ENCODE peak calls at places on chromosomes 7 and 10, in nine cellular contexts. X is left ventricle myocardium inferior, H is EL, G is tibial nerve, E is NCI-H774, I is H54, D is Panc1, R is NCI-H2081, M is amniotic epithelial cell. U is an unnamed sample.

GRCh38 chr10:50510517-50511473 is 113.0 kb downstream of the SGMS1 start:
- DNase-seq in X (no peak), H (no peak), G (no peak), E (peak), I (no peak), D (no peak), R (no peak), M (no peak), U (no peak)

GRCh38 chr10:72009430-72010081 is 45.4 kb downstream of the CHST3 start:
- DNase-seq in X (peak), H (peak), G (peak), E (no peak), I (no peak), D (no peak), R (peak), M (peak), U (peak)

GRCh38 chr7:16975712-16976111 is 93.9 kb upstream of the AGR3 start:
- DNase-seq in X (no peak), H (no peak), G (no peak), E (no peak), I (no peak), D (no peak), R (no peak), M (no peak), U (no peak)

GRCh38 chr10:97713828-97714400 is 384 bp downstream of the MARVELD1 start:
- DNase-seq in X (peak), H (peak), G (peak), E (no peak), I (peak), D (peak), R (peak), M (peak), U (peak)

GRCh38 chr10:132788180-132788830 is 2.4 kb upstream of the NKX6-2 start:
- DNase-seq in X (no peak), H (no peak), G (no peak), E (no peak), I (no peak), D (no peak), R (no peak), M (peak), U (no peak)

GRCh38 chr7:149736478-149737360 is 36.7 kb downstream of the ZNF467 start:
- DNase-seq in X (no peak), H (no peak), G (no peak), E (no peak), I (no peak), D (no peak), R (no peak), M (no peak), U (no peak)

GRCh38 chr10:5588603-5589002 is 63.8 kb downstream of the CALML3 start:
- DNase-seq in X (no peak), H (no peak), G (no peak), E (no peak), I (no peak), D (no peak), R (no peak), M (no peak), U (no peak)

GRCh38 chr10:114718386-114718785 is 60.3 kb upstream of the ABLIM1 start:
- DNase-seq in X (no peak), H (no peak), G (no peak), E (no peak), I (no peak), D (no peak), R (peak), M (no peak), U (peak)

GRCh38 chr7:137957887-137958286 is 44.0 kb downstream of the CREB3L2 start:
- DNase-seq in X (peak), H (no peak), G (no peak), E (no peak), I (no peak), D (no peak), R (no peak), M (no peak), U (no peak)

GRCh38 chr10:48945441-48946143 is 6.0 kb upstream of the LRRC18 start:
- DNase-seq in X (no peak), H (no peak), G (no peak), E (no peak), I (no peak), D (no peak), R (no peak), M (no peak), U (no peak)

GRCh38 chr7:31098606-31099360 is 46.7 kb downstream of the ADCYAP1R1 start:
- DNase-seq in X (no peak), H (no peak), G (no peak), E (no peak), I (no peak), D (no peak), R (no peak), M (no peak), U (no peak)

GRCh38 chr10:58291538-58292174 is 22.7 kb downstream of the CISD1 start:
- DNase-seq in X (no peak), H (peak), G (no peak), E (no peak), I (no peak), D (peak), R (peak), M (peak), U (peak)

GRCh38 chr10:69974551-69975155 is 78.0 kb upstream of the MACROH2A2 start:
- DNase-seq in X (no peak), H (peak), G (no peak), E (no peak), I (no peak), D (no peak), R (no peak), M (peak), U (peak)

GRCh38 chr10:43665054-43665453 is 16.4 kb upstream of the ZNF32 start:
- DNase-seq in X (no peak), H (no peak), G (no peak), E (no peak), I (no peak), D (no peak), R (no peak), M (no peak), U (no peak)

GRCh38 chr7:1888425-1888824 is 218.3 kb downstream of the ELFN1 start:
- DNase-seq in X (no peak), H (no peak), G (no peak), E (no peak), I (no peak), D (no peak), R (no peak), M (no peak), U (no peak)

GRCh38 chr7:4612939-4613841 is 68.9 kb upstream of the FOXK1 start:
- DNase-seq in X (no peak), H (peak), G (no peak), E (no peak), I (peak), D (no peak), R (no peak), M (peak), U (peak)

GRCh38 chr7:48307041-48307714 is 135.9 kb downstream of the ABCA13 start:
- DNase-seq in X (no peak), H (no peak), G (no peak), E (no peak), I (no peak), D (no peak), R (no peak), M (no peak), U (no peak)

GRCh38 chr7:132415259-132415658 is 161.0 kb downstream of the PLXNA4 start:
- DNase-seq in X (no peak), H (no peak), G (no peak), E (no peak), I (no peak), D (no peak), R (no peak), M (no peak), U (no peak)

GRCh38 chr7:88111136-88111748 is 108.6 kb downstream of the SRI start:
- DNase-seq in X (no peak), H (peak), G (no peak), E (no peak), I (peak), D (peak), R (peak), M (peak), U (peak)